ENCODE peak calls at places on chromosomes 12 and 14, in four cellular contexts. J, V, A and L are unnamed samples.

GRCh38 chr12:76762556-76762955 is 1.4 kb upstream of the ZDHHC17 start:
- DNase-seq in A (peak; percentile 44), V (no peak), J (no peak), L (no peak)

GRCh38 chr14:73741386-73741875 is 27.2 kb upstream of the PNMA1 start:
- DNase-seq in V (no peak), J (peak; percentile 56), A (no peak), L (peak; percentile 87)

GRCh38 chr12:27785882-27786570 is 6.0 kb upstream of the MANSC4 start:
- DNase-seq in A (no peak), J (no peak), V (peak; percentile 32), L (peak; percentile 89)

GRCh38 chr12:32051511-32052299 is 54.9 kb upstream of the BICD1 start:
- DNase-seq in J (no peak), A (no peak), V (no peak), L (peak; percentile 92)

GRCh38 chr14:74596747-74597456 is 15.1 kb downstream of the LTBP2 start:
- DNase-seq in V (no peak), J (no peak), A (no peak), L (peak; percentile 71)

GRCh38 chr14:67418368-67419174 is 6.6 kb upstream of the PLEK2 start:
- DNase-seq in A (no peak), V (no peak), J (no peak), L (no peak)

GRCh38 chr12:117352260-117352659 is 9.2 kb downstream of the NOS1 start:
- DNase-seq in V (no peak), A (no peak), J (no peak), L (no peak)

GRCh38 chr14:65359503-65359902 is 53.0 kb upstream of the FUT8 start:
- DNase-seq in J (no peak), V (no peak), A (no peak), L (no peak)

GRCh38 chr14:37047996-37048395 is 124.4 kb downstream of the SLC25A21 start:
- DNase-seq in J (no peak), V (no peak), A (no peak), L (no peak)

GRCh38 chr14:69643430-69644200 is 32.2 kb downstream of the SUSD6 start:
- DNase-seq in V (peak; percentile 94), J (no peak), A (no peak), L (no peak)

GRCh38 chr14:99338313-99338712 is 66.3 kb upstream of the BCL11B start:
- DNase-seq in J (no peak), V (no peak), A (no peak), L (no peak)

GRCh38 chr14:69637503-69638030 is 26.2 kb downstream of the SUSD6 start:
- DNase-seq in J (no peak), V (no peak), A (no peak), L (peak; percentile 42)

GRCh38 chr12:46942579-46942978 is 116.8 kb upstream of the SLC38A4 start:
- DNase-seq in A (no peak), V (no peak), J (no peak), L (no peak)